ENCODE peak calls at places on chromosomes 1 and 21, in ten cellular contexts. E is Jurkat, Clone E6-1; H is endodermal cell; O is heart right ventricle; F is lower leg skin; K is neuronal stem cell; T is heart left ventricle; C is IMR-90; Q is uterus; W is fibroblast of the aortic adventitia. X is an unnamed sample.

GRCh38 chr1:24384251-24385090 is 29.1 kb downstream of the STPG1 start:
- DNase-seq in E (no peak), C (peak; percentile 86), H (peak; percentile 36), O (no peak), Q (no peak), W (peak; percentile 69), K (no peak), F (peak; percentile 85), T (no peak), X (peak; percentile 82)

GRCh38 chr1:97364086-97364485 is 556.7 kb downstream of the DPYD start:
- DNase-seq in C (peak; percentile 73), Q (no peak), O (no peak), H (no peak), F (no peak), T (no peak), W (peak; percentile 64), E (no peak), K (no peak), X (peak; percentile 19)

GRCh38 chr21:33286600-33287456 is 20.7 kb downstream of the IL10RB start:
- DNase-seq in K (no peak), H (no peak), T (peak; percentile 63), C (peak; percentile 70), W (peak; percentile 93), O (no peak), F (peak; percentile 81), E (no peak), Q (peak; percentile 63), X (peak; percentile 78)

GRCh38 chr1:58908539-58909161 is 124.8 kb upstream of the JUN start:
- DNase-seq in Q (no peak), E (no peak), W (peak; percentile 38), H (no peak), K (no peak), O (no peak), T (no peak), F (no peak), C (peak; percentile 42), X (no peak)

GRCh38 chr1:218156602-218157001 is 128.5 kb upstream of the RRP15 start:
- DNase-seq in T (no peak), F (no peak), O (peak; percentile 19), K (peak; percentile 9), C (no peak), H (peak; percentile 91), E (no peak), Q (no peak), W (no peak), X (no peak)

GRCh38 chr1:91891486-91891885 is 5.5 kb upstream of the TGFBR3 start:
- DNase-seq in C (peak; percentile 71), Q (peak; percentile 53), E (no peak), H (no peak), T (no peak), F (no peak), K (no peak), W (peak; percentile 86), O (no peak), X (peak; percentile 98)

GRCh38 chr1:53949651-53950050 is 3.5 kb downstream of the LRRC42 start:
- DNase-seq in W (no peak), O (no peak), F (no peak), T (peak; percentile 20), H (no peak), E (no peak), Q (no peak), C (no peak), K (no peak), X (no peak)

GRCh38 chr21:32136546-32136945 is 142.3 kb downstream of the MIS18A start:
- DNase-seq in Q (no peak), K (no peak), C (no peak), W (no peak), H (peak; percentile 10), O (no peak), E (no peak), T (no peak), F (no peak), X (no peak)

DNA sequence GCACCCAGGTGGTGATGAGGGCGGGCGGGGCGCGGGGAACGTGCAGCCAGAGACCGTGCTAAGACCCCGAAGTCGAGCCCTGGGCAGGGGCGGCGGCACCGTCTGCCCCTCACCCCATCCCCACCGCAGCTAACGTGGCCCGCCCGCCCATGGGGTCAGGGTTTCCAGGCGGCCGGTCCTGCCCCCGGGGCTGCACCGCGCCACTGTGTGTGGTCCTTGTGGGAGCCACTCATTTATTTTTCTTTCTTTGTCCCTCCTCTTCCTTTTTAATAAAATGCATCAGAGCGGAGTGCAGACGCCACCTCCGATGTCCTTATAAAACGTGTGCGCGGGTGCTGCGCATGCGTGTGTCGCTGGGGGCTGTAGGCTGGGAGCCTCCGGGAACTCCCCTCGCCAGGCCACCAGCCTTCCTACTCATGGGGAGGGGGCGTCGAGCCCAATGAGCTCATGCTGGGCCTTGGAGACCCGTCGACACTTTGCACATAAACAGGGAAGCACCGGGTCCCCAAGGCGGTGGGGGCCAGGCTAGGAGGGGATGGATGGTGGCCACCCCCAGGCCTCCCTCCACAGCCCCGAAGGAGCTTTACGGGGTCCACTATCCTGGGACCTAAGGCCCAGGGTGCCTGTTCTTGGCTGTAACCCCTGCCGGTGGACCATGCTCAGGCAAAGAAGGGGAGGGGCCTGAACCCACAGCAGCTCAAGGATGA is 59.9 kb downstream of the WNT9A start:
- DNase-seq in W (no peak), E (no peak), C (no peak), O (peak; percentile 78), K (peak; percentile 52), F (peak; percentile 90), Q (peak; percentile 75), H (peak; percentile 76), T (peak; percentile 77), X (peak; percentile 27)
- H3K4me3 ChIP-seq in W (no peak overlapping the region), E (no peak overlapping the region), C (no peak overlapping the region), O (peak overlapping the region; percentile 59), K (no peak overlapping the region), F (peak overlapping the region; percentile 22), Q (peak overlapping the region; percentile 39), H (no peak overlapping the region), T (peak overlapping the region; percentile 21), X (peak overlapping the region; percentile 36)

GRCh38 chr1:94236021-94236491 is 1.3 kb downstream of the ARHGAP29 start:
- DNase-seq in T (no peak), O (no peak), K (peak; percentile 15), E (no peak), W (peak; percentile 84), C (peak; percentile 8), H (peak; percentile 53), Q (no peak), F (no peak), X (no peak)

GRCh38 chr1:94234615-94235014 is 2.8 kb downstream of the ARHGAP29 start:
- DNase-seq in T (no peak), C (no peak), E (no peak), F (no peak), K (no peak), Q (no peak), H (no peak), O (no peak), W (no peak), X (no peak)

GRCh38 chr1:94237291-94238226 is at the start of gene ARHGAP29:
- DNase-seq in Q (peak; percentile 58), H (peak; percentile 96), C (peak; percentile 50), E (peak; percentile 14), F (peak; percentile 94), O (peak; percentile 90), K (peak; percentile 84), W (peak; percentile 56), T (peak; percentile 91), X (peak; percentile 65)

GRCh38 chr1:94236630-94237290 is 624 bp downstream of the ARHGAP29 start:
- DNase-seq in K (no peak), H (peak; percentile 79), W (peak; percentile 57), T (peak; percentile 50), C (peak; percentile 50), F (no peak), E (peak; percentile 5), O (peak; percentile 19), Q (peak; percentile 20), X (peak; percentile 40)

DNA sequence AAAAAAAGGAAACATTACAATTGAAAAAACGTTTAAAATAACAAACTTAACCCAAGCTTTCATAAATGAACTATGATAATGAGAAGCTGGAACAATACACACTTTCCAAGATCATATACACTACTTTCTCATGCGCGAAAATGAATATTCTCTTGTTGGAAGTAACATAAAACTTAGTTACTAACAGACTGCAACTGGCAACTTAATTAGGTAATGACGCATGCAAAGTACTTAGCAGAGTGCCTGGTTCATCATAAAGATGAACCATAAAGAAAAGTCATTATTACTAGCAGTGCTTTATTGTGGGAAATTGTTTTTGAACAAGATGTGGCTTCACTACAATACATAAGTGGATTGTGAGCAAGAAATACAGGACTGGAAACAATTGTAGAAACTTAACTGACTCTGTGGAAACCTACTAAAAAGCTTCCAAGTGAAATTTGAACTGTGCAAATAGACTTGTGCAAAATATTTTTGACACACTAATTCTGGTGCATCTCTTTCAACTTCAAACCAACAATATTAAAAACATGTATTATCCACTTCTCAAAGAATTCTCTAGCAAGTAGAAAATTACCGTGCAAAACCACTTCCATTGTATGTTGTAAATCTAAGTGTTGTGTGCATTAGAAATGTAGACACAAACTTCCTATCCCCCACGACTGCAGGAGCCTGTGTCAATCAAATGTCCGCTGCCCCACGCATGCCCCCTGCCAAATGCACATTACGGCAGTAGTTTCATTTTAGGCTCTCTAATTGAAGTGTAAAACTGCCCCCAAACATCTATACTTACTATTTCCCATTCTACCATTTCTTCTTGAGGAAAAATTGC is 2.0 kb downstream of the ARHGAP29 start:
- DNase-seq in F (no peak), T (no peak), W (no peak), K (no peak), O (no peak), Q (no peak), H (no peak), C (no peak), E (no peak), X (no peak)
- H3K4me3 ChIP-seq in F (no peak overlapping the region), T (peak overlapping the region; percentile 86), W (peak overlapping the region; percentile 94), K (peak overlapping the region; percentile 85), O (peak overlapping the region; percentile 91), Q (peak overlapping the region; percentile 56), H (peak overlapping the region; percentile 97), C (peak overlapping the region; percentile 60), E (no peak overlapping the region), X (peak overlapping the region; percentile 68)

DNA sequence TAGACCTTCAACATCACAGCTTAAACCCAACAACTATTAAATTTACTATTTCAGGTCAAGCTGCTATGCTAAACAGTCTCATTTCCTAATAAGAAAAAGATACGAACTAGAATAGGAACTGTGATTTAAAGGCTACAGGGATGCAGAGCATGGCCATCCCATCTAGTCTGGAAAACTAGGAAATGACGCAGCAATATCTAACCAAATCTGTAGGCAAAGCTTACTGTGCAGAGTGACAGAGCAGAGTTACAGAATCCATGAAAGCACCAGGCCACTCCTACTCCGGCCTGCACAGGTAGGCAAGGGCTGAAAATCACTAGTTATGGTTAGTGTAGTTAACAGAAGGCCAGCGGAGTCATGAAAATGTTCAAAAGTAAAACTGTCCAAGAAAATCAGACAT is 2.1 kb downstream of the HLCS start:
- DNase-seq in H (no peak), E (no peak), W (no peak), C (no peak), K (no peak), F (no peak), T (no peak), Q (no peak), O (no peak), X (no peak)
- H3K4me3 ChIP-seq in H (no peak overlapping the region), E (no peak overlapping the region), W (no peak overlapping the region), C (no peak overlapping the region), K (no peak overlapping the region), F (no peak overlapping the region), T (no peak overlapping the region), Q (no peak overlapping the region), O (no peak overlapping the region), X (no peak overlapping the region)

DNA sequence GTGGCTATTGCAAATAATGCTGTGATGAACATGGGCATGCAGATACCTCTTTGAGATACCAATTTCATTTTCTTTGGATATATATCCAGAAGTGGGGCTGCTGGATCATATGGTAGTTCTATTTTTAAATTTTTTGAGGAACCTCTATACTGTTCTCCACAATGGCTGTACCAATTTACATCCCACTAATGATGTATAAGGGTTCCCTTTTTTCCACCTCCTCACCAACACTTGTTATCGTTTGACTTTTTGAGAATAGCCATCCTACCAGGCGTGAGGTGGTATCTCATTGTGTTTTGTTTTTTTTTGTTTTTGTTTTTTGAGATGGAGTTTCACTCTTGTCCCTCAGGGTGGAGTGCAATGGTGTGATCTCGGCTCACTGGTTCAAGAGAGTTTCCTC is 6.6 kb upstream of the NUCKS1 start:
- DNase-seq in W (no peak), O (no peak), C (no peak), F (no peak), E (no peak), T (no peak), H (no peak), K (no peak), Q (no peak), X (no peak)
- H3K4me3 ChIP-seq in W (no peak overlapping the region), O (no peak overlapping the region), C (no peak overlapping the region), F (no peak overlapping the region), E (no peak overlapping the region), T (no peak overlapping the region), H (no peak overlapping the region), K (no peak overlapping the region), Q (no peak overlapping the region), X (no peak overlapping the region)